ENCODE peak calls at places on chromosomes 1 and 21, in four cellular contexts. W, M, Z and L are unnamed samples.

GRCh38 chr21:38869946-38870345 is 64.2 kb downstream of the ETS2 start:
- DNase-seq in W (no peak), M (peak), Z (no peak), L (no peak)

GRCh38 chr1:150235436-150235851 is 468 bp downstream of the ANP32E start:
- DNase-seq in W (no peak), M (peak), Z (peak), L (peak)

GRCh38 chr1:30325085-30325935 is 398.1 kb downstream of the MATN1 start:
- DNase-seq in W (no peak), M (no peak), Z (no peak), L (no peak)

GRCh38 chr1:96416111-96416595 is 305.4 kb upstream of the PTBP2 start:
- DNase-seq in W (no peak), M (no peak), Z (peak), L (peak)

GRCh38 chr1:203638076-203638475 is 11.4 kb downstream of the ATP2B4 start:
- DNase-seq in W (no peak), M (no peak), Z (no peak), L (no peak)

GRCh38 chr1:221718391-221719277 is 23.3 kb downstream of the DUSP10 start:
- DNase-seq in W (no peak), M (peak), Z (no peak), L (no peak)

GRCh38 chr1:84665703-84666317 is 24.5 kb downstream of the SSX2IP start:
- DNase-seq in W (no peak), M (no peak), Z (no peak), L (no peak)

GRCh38 chr1:86965012-86965826 is 50.8 kb downstream of the HS2ST1 start:
- DNase-seq in W (peak), M (peak), Z (no peak), L (peak)

GRCh38 chr1:74703386-74704182 is 29.3 kb downstream of the CRYZ start:
- DNase-seq in W (no peak), M (no peak), Z (no peak), L (no peak)

GRCh38 chr1:111585461-111586100 is 34.0 kb upstream of the RAP1A start:
- DNase-seq in W (no peak), M (no peak), Z (no peak), L (no peak)

GRCh38 chr1:234554478-234555311 is 55.3 kb downstream of the IRF2BP2 start:
- DNase-seq in W (no peak), M (no peak), Z (no peak), L (no peak)

GRCh38 chr1:111989531-111990025 is at the start of gene KCND3:
- DNase-seq in W (no peak), M (peak), Z (peak), L (no peak)

GRCh38 chr1:248815407-248816034 is 10.2 kb downstream of the SH3BP5L start:
- DNase-seq in W (no peak), M (no peak), Z (no peak), L (peak)

GRCh38 chr1:71027991-71028390 is 19.6 kb downstream of the PTGER3 start:
- DNase-seq in W (no peak), M (no peak), Z (no peak), L (no peak)

GRCh38 chr1:11498956-11499824 is 20.2 kb downstream of the DISP3 start:
- DNase-seq in W (no peak), M (peak), Z (no peak), L (no peak)

GRCh38 chr1:85849660-85850059 is 141.4 kb upstream of the ZNHIT6 start:
- DNase-seq in W (no peak), M (no peak), Z (no peak), L (peak)

GRCh38 chr1:60727553-60727952 is 354.8 kb upstream of the NFIA start:
- DNase-seq in W (no peak), M (peak), Z (no peak), L (no peak)

GRCh38 chr1:3821004-3821933 is 25.0 kb upstream of the LRRC47 start:
- DNase-seq in W (no peak), M (no peak), Z (no peak), L (no peak)

GRCh38 chr1:14003552-14003951 is 303.6 kb downstream of the PRDM2 start:
- DNase-seq in W (no peak), M (no peak), Z (no peak), L (no peak)

GRCh38 chr1:100353988-100354387 is 1.7 kb downstream of the CDC14A start:
- DNase-seq in W (peak), M (peak), Z (no peak), L (peak)

GRCh38 chr21:33898546-33898945 is 17.1 kb downstream of the ATP5PO start:
- DNase-seq in W (no peak), M (no peak), Z (no peak), L (peak)

GRCh38 chr1:234149217-234149616 is 224.0 kb upstream of the COA6 start:
- DNase-seq in W (no peak), M (no peak), Z (no peak), L (no peak)

GRCh38 chr1:231039161-231040018 is 664 bp downstream of the FAM89A start:
- DNase-seq in W (no peak), M (peak), Z (peak), L (peak)

GRCh38 chr21:14121719-14122118 is 89.0 kb downstream of the LIPI start:
- DNase-seq in W (no peak), M (no peak), Z (no peak), L (no peak)

GRCh38 chr1:212532469-212533235 is 75.9 kb upstream of the ATF3 start:
- DNase-seq in W (no peak), M (peak), Z (no peak), L (no peak)

GRCh38 chr1:31101147-31101502 is 35.6 kb upstream of the PUM1 start:
- DNase-seq in W (no peak), M (peak), Z (no peak), L (peak)

GRCh38 chr21:33975548-33976081 is 60.0 kb upstream of the ATP5PO start:
- DNase-seq in W (no peak), M (peak), Z (peak), L (peak)

DNA sequence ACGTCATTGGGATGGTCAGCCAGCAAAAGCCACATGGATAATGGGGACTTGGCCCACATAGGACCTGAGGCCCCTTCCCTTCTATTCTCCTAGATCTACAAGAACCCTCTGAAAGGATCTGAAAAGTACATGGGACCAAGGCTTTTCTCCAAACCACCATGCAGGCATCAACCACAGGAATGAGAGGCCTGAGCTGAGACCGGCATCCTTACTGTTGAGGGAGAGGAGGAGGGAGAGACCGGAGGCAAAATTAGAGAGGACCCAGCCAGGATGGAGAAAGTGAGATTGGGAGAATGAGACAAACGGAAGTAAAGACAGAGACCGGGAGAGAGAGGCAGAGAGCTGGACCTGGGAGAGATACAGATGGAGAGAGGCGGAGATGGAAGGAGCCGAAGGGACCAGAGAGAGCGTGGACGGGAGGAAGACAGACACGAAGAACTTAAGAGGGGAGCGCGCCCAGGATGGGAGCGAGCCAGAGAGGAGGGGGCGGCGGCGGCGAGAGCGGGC is 281.6 kb downstream of the RRAGC start:
- DNase-seq in W (no peak), M (no peak), Z (no peak), L (no peak)
- H3K4me3 ChIP-seq in W (no peak), M (peak), Z (no peak), L (no peak)

GRCh38 chr1:2784854-2785630 is 16.5 kb downstream of the TTC34 start:
- DNase-seq in W (no peak), M (no peak), Z (no peak), L (peak)

GRCh38 chr1:2781627-2782026 is 19.9 kb downstream of the TTC34 start:
- DNase-seq in W (no peak), M (no peak), Z (no peak), L (no peak)

GRCh38 chr1:2785631-2786328 is 15.7 kb downstream of the TTC34 start:
- DNase-seq in W (no peak), M (no peak), Z (no peak), L (no peak)

GRCh38 chr1:2783069-2783434 is 18.4 kb downstream of the TTC34 start:
- DNase-seq in W (no peak), M (no peak), Z (no peak), L (no peak)

GRCh38 chr1:2783435-2784397 is 17.8 kb downstream of the TTC34 start:
- DNase-seq in W (no peak), M (no peak), Z (no peak), L (peak)
- H3K4me3 ChIP-seq in W (no peak), M (no peak), Z (no peak), L (no peak)

GRCh38 chr1:147502760-147503159 is 38.5 kb upstream of the BCL9 start:
- DNase-seq in W (no peak), M (no peak), Z (no peak), L (no peak)

GRCh38 chr1:147509786-147510360 is 31.4 kb upstream of the BCL9 start:
- DNase-seq in W (no peak), M (no peak), Z (no peak), L (no peak)

GRCh38 chr1:147500309-147500839 is 40.9 kb upstream of the BCL9 start:
- DNase-seq in W (no peak), M (peak), Z (no peak), L (no peak)

DNA sequence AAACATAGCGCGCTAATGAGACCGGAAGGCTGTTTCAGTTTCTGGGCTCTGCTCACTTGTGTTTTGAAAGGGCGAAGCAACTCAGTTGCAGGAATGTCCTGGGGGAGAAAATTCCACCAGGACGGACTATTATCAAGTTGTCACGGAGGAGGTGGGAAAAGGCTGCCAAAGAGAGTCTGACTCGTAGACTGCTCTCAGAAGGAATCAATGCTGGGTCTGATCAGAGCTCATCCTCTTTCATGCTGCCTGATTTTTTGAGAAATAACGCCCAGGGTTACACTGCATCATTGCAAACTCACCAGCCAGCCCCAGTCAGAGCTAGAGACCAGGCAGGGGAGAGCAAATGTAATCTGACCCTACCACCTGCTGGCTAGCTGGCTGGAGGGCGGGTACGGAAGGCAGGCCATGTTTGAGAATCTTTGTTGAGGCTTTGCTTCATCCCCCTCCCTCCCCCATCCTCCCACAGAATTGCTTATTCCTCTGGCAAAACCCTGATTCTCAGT is 36.4 kb upstream of the BCL9 start:
- DNase-seq in W (no peak), M (peak), Z (no peak), L (no peak)
- H3K4me3 ChIP-seq in W (no peak), M (no peak), Z (no peak), L (no peak)

GRCh38 chr1:159867322-159868064 is 5.0 kb upstream of the VSIG8 start:
- DNase-seq in W (no peak), M (peak), Z (peak), L (no peak)

GRCh38 chr1:159869173-159869572 is 6.7 kb upstream of the VSIG8 start:
- DNase-seq in W (peak), M (no peak), Z (peak), L (no peak)

GRCh38 chr1:159868766-159869165 is 6.3 kb upstream of the VSIG8 start:
- DNase-seq in W (no peak), M (no peak), Z (no peak), L (no peak)

GRCh38 chr1:159870704-159871103 is 8.2 kb upstream of the VSIG8 start:
- DNase-seq in W (no peak), M (no peak), Z (no peak), L (no peak)

DNA sequence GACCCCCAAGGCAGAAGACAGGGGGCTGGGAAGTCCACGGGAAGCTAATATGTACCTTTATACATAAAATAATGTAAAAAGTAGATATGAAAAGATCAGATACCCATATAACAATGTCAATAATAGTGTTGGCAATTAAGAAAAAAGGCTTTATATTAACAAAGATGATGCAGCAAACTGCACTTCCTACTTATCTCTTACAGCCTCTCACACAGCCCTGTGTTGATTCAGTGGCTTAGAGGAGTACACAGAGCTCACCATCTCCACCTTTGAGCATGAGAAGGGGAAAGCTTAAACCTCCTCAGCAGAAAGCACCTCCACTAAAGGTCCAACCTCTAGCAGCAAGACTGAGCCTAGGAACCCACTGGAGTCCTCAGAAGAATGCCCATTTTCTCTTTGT is 7.2 kb upstream of the VSIG8 start:
- DNase-seq in W (no peak), M (no peak), Z (no peak), L (no peak)
- H3K4me3 ChIP-seq in W (no peak), M (no peak), Z (no peak), L (no peak)

GRCh38 chr1:169318845-169319244 is 48.8 kb downstream of the NME7 start:
- DNase-seq in W (no peak), M (no peak), Z (no peak), L (no peak)
- H3K4me3 ChIP-seq in W (no peak), M (no peak), Z (no peak), L (no peak)

GRCh38 chr1:156676820-156677615 is at the start of gene NES:
- DNase-seq in W (no peak), M (peak), Z (peak), L (peak)

GRCh38 chr1:156677616-156678596 is 699 bp upstream of the NES start:
- DNase-seq in W (no peak), M (peak), Z (peak), L (peak)

GRCh38 chr1:156675715-156676311 is 1.4 kb downstream of the NES start:
- DNase-seq in W (no peak), M (peak), Z (no peak), L (no peak)

GRCh38 chr1:156675271-156675708 is 1.9 kb downstream of the NES start:
- DNase-seq in W (no peak), M (no peak), Z (no peak), L (no peak)

GRCh38 chr1:156676450-156676819 is 772 bp downstream of the NES start:
- DNase-seq in W (no peak), M (no peak), Z (no peak), L (no peak)
- H3K4me3 ChIP-seq in W (no peak), M (peak), Z (peak), L (peak)